ENCODE peak calls at places on chromosomes 3 and 15, in seven cellular contexts. One of them, this sample, is unnamed.

GRCh38 chr3:124084398-124084881 is 92.5 kb upstream of the ROPN1 start:
- DNase-seq in breast epithelium: no peak
- DNase-seq in astrocyte: no peak
- DNase-seq in lower lobe of right lung: no peak
- DNase-seq in A549: no peak
- DNase-seq in BE2C: no peak
- DNase-seq in CD8-positive, alpha-beta T cell: no peak
- DNase-seq in this sample: no peak

GRCh38 chr15:30956216-30956803 is 35.1 kb downstream of the MTMR10 start:
- DNase-seq in breast epithelium: no peak
- DNase-seq in astrocyte: peak; percentile 46
- DNase-seq in lower lobe of right lung: no peak
- DNase-seq in A549: peak; percentile 45
- DNase-seq in BE2C: no peak
- DNase-seq in CD8-positive, alpha-beta T cell: no peak
- DNase-seq in this sample: no peak

GRCh38 chr3:186826316-186826977 is 16.1 kb upstream of the ADIPOQ start:
- DNase-seq in breast epithelium: no peak
- DNase-seq in astrocyte: no peak
- DNase-seq in lower lobe of right lung: no peak
- DNase-seq in A549: no peak
- DNase-seq in BE2C: no peak
- DNase-seq in CD8-positive, alpha-beta T cell: no peak
- DNase-seq in this sample: no peak

GRCh38 chr3:4394048-4394447 is 73.0 kb downstream of the SUMF1 start:
- DNase-seq in breast epithelium: no peak
- DNase-seq in astrocyte: peak; percentile 53
- DNase-seq in lower lobe of right lung: no peak
- DNase-seq in A549: no peak
- DNase-seq in BE2C: no peak
- DNase-seq in CD8-positive, alpha-beta T cell: peak; percentile 32
- DNase-seq in this sample: no peak

GRCh38 chr15:67185051-67185450 is 69.4 kb downstream of the AAGAB start:
- DNase-seq in breast epithelium: no peak
- DNase-seq in astrocyte: no peak
- DNase-seq in lower lobe of right lung: no peak
- DNase-seq in A549: no peak
- DNase-seq in BE2C: no peak
- DNase-seq in CD8-positive, alpha-beta T cell: no peak
- DNase-seq in this sample: no peak

GRCh38 chr3:64530434-64531049 is 157.3 kb downstream of the ADAMTS9 start:
- DNase-seq in breast epithelium: peak; percentile 77
- DNase-seq in astrocyte: peak; percentile 29
- DNase-seq in lower lobe of right lung: no peak
- DNase-seq in A549: peak; percentile 16
- DNase-seq in BE2C: peak; percentile 64
- DNase-seq in CD8-positive, alpha-beta T cell: no peak
- DNase-seq in this sample: no peak

GRCh38 chr3:141851411-141851810 is 25.0 kb upstream of the ATP1B3 start:
- DNase-seq in breast epithelium: no peak
- DNase-seq in astrocyte: no peak
- DNase-seq in lower lobe of right lung: no peak
- DNase-seq in A549: no peak
- DNase-seq in BE2C: no peak
- DNase-seq in CD8-positive, alpha-beta T cell: no peak
- DNase-seq in this sample: no peak

GRCh38 chr3:72953325-72953956 is 43.2 kb upstream of the PPP4R2 start:
- DNase-seq in breast epithelium: no peak
- DNase-seq in astrocyte: no peak
- DNase-seq in lower lobe of right lung: no peak
- DNase-seq in A549: peak; percentile 59
- DNase-seq in BE2C: no peak
- DNase-seq in CD8-positive, alpha-beta T cell: no peak
- DNase-seq in this sample: no peak

GRCh38 chr15:42890161-42890913 is 30.2 kb downstream of the TTBK2 start:
- DNase-seq in breast epithelium: no peak
- DNase-seq in astrocyte: peak; percentile 98
- DNase-seq in lower lobe of right lung: no peak
- DNase-seq in A549: peak; percentile 16
- DNase-seq in BE2C: no peak
- DNase-seq in CD8-positive, alpha-beta T cell: no peak
- DNase-seq in this sample: no peak

GRCh38 chr15:48628832-48629231 is 16.7 kb downstream of the FBN1 start:
- DNase-seq in breast epithelium: no peak
- DNase-seq in astrocyte: peak; percentile 42
- DNase-seq in lower lobe of right lung: no peak
- DNase-seq in A549: no peak
- DNase-seq in BE2C: no peak
- DNase-seq in CD8-positive, alpha-beta T cell: no peak
- DNase-seq in this sample: no peak

GRCh38 chr3:47890832-47891620 is 88.1 kb downstream of the DHX30 start:
- DNase-seq in breast epithelium: no peak
- DNase-seq in astrocyte: no peak
- DNase-seq in lower lobe of right lung: no peak
- DNase-seq in A549: no peak
- DNase-seq in BE2C: no peak
- DNase-seq in CD8-positive, alpha-beta T cell: no peak
- DNase-seq in this sample: no peak

GRCh38 chr3:14793126-14793857 is 25.5 kb upstream of the FGD5 start:
- DNase-seq in breast epithelium: no peak
- DNase-seq in astrocyte: no peak
- DNase-seq in lower lobe of right lung: no peak
- DNase-seq in A549: no peak
- DNase-seq in BE2C: no peak
- DNase-seq in CD8-positive, alpha-beta T cell: no peak
- DNase-seq in this sample: no peak

GRCh38 chr3:13684350-13684749 is 135.4 kb downstream of the FBLN2 start:
- DNase-seq in breast epithelium: no peak
- DNase-seq in astrocyte: no peak
- DNase-seq in lower lobe of right lung: no peak
- DNase-seq in A549: no peak
- DNase-seq in BE2C: no peak
- DNase-seq in CD8-positive, alpha-beta T cell: no peak
- DNase-seq in this sample: no peak

GRCh38 chr3:185216587-185216918 is 37.3 kb downstream of the EHHADH start:
- DNase-seq in breast epithelium: no peak
- DNase-seq in astrocyte: peak; percentile 38
- DNase-seq in lower lobe of right lung: no peak
- DNase-seq in A549: no peak
- DNase-seq in BE2C: no peak
- DNase-seq in CD8-positive, alpha-beta T cell: no peak
- DNase-seq in this sample: no peak

GRCh38 chr15:71137138-71137518 is 21.9 kb downstream of the THSD4 start:
- DNase-seq in breast epithelium: no peak
- DNase-seq in astrocyte: no peak
- DNase-seq in lower lobe of right lung: no peak
- DNase-seq in A549: no peak
- DNase-seq in BE2C: no peak
- DNase-seq in CD8-positive, alpha-beta T cell: no peak
- DNase-seq in this sample: no peak

GRCh38 chr15:63729115-63729884 is 104.4 kb downstream of the HERC1 start:
- DNase-seq in breast epithelium: no peak
- DNase-seq in astrocyte: no peak
- DNase-seq in lower lobe of right lung: no peak
- DNase-seq in A549: no peak
- DNase-seq in BE2C: no peak
- DNase-seq in CD8-positive, alpha-beta T cell: no peak
- DNase-seq in this sample: no peak

GRCh38 chr15:85620321-85621044 is 174.2 kb downstream of the KLHL25 start:
- DNase-seq in breast epithelium: no peak
- DNase-seq in astrocyte: peak; percentile 84
- DNase-seq in lower lobe of right lung: no peak
- DNase-seq in A549: no peak
- DNase-seq in BE2C: no peak
- DNase-seq in CD8-positive, alpha-beta T cell: no peak
- DNase-seq in this sample: no peak

GRCh38 chr15:85618956-85619491 is 175.7 kb downstream of the KLHL25 start:
- DNase-seq in breast epithelium: peak; percentile 70
- DNase-seq in astrocyte: peak; percentile 98
- DNase-seq in lower lobe of right lung: no peak
- DNase-seq in A549: peak; percentile 63
- DNase-seq in BE2C: no peak
- DNase-seq in CD8-positive, alpha-beta T cell: peak; percentile 52
- DNase-seq in this sample: peak; percentile 73

GRCh38 chr15:85623648-85624047 is 171.1 kb downstream of the KLHL25 start:
- DNase-seq in breast epithelium: no peak
- DNase-seq in astrocyte: peak; percentile 57
- DNase-seq in lower lobe of right lung: no peak
- DNase-seq in A549: no peak
- DNase-seq in BE2C: no peak
- DNase-seq in CD8-positive, alpha-beta T cell: no peak
- DNase-seq in this sample: no peak

GRCh38 chr15:85622432-85622831 is 172.3 kb downstream of the KLHL25 start:
- DNase-seq in breast epithelium: no peak
- DNase-seq in astrocyte: peak; percentile 88
- DNase-seq in lower lobe of right lung: no peak
- DNase-seq in A549: no peak
- DNase-seq in BE2C: no peak
- DNase-seq in CD8-positive, alpha-beta T cell: no peak
- DNase-seq in this sample: no peak

DNA sequence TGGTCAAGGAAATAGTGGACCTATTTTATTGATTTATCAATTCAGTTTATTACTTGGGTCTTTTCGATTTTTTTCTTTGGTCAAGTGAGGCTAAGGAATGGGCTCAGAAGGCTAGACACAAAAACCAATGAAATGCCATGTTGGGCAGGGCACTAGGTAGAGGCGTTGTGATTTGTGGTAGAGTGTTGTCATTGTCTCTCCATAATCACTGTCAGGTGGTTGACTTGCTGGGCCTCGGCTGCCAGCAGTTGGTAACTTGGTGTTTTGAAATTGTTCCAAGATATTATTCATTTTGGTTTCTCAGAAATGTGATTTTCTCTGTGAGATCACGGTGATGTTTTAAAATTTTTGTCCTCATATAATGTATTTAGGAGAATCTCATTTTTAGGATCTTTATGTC is 173.6 kb downstream of the KLHL25 start:
- DNase-seq in breast epithelium: no peak
- DNase-seq in astrocyte: peak; percentile 45
- DNase-seq in lower lobe of right lung: no peak
- DNase-seq in A549: no peak
- DNase-seq in BE2C: no peak
- DNase-seq in CD8-positive, alpha-beta T cell: no peak
- DNase-seq in this sample: no peak
- H3K4me3 ChIP-seq in breast epithelium: peak overlapping the region; percentile 55
- H3K4me3 ChIP-seq in astrocyte: peak overlapping the region; percentile 68
- H3K4me3 ChIP-seq in lower lobe of right lung: peak overlapping the region; percentile 54
- H3K4me3 ChIP-seq in A549: no peak overlapping the region
- H3K4me3 ChIP-seq in BE2C: no peak overlapping the region
- H3K4me3 ChIP-seq in CD8-positive, alpha-beta T cell: no peak overlapping the region
- H3K4me3 ChIP-seq in this sample: peak overlapping the region; percentile 71

GRCh38 chr15:79918278-79918677 is 21.5 kb upstream of the MTHFS start:
- DNase-seq in breast epithelium: no peak
- DNase-seq in astrocyte: no peak
- DNase-seq in lower lobe of right lung: peak; percentile 45
- DNase-seq in A549: no peak
- DNase-seq in BE2C: no peak
- DNase-seq in CD8-positive, alpha-beta T cell: no peak
- DNase-seq in this sample: no peak
- H3K9me3 ChIP-seq in breast epithelium: peaks cover 56% of the 10 kb centered on the region
- H3K9me3 ChIP-seq in astrocyte: peaks cover 29% of the 10 kb centered on the region
- H3K9me3 ChIP-seq in lower lobe of right lung: peaks cover 79% of the 10 kb centered on the region
- H3K9me3 ChIP-seq in A549: peaks cover 83% of the 10 kb centered on the region
- H3K9me3 ChIP-seq in BE2C: peaks cover 15% of the 10 kb centered on the region
- H3K9me3 ChIP-seq in CD8-positive, alpha-beta T cell: peaks cover 41% of the 10 kb centered on the region
- H3K9me3 ChIP-seq in this sample: peaks cover 68% of the 10 kb centered on the region

GRCh38 chr15:65008989-65009388 is 19.3 kb upstream of the SPG21 start:
- DNase-seq in breast epithelium: no peak
- DNase-seq in astrocyte: no peak
- DNase-seq in lower lobe of right lung: no peak
- DNase-seq in A549: no peak
- DNase-seq in BE2C: no peak
- DNase-seq in CD8-positive, alpha-beta T cell: no peak
- DNase-seq in this sample: no peak
- TF ChIP-seq CTCF in breast epithelium: no peak
- TF ChIP-seq CTCF in astrocyte: no peak
- TF ChIP-seq CTCF in lower lobe of right lung: no peak
- TF ChIP-seq CTCF in A549: no peak
- TF ChIP-seq CTCF in BE2C: peak; percentile 46
- TF ChIP-seq CTCF in CD8-positive, alpha-beta T cell: no peak
- TF ChIP-seq CTCF in this sample: no peak

GRCh38 chr3:125140817-125141595 is 71.5 kb downstream of the SLC12A8 start:
- DNase-seq in breast epithelium: no peak
- DNase-seq in astrocyte: no peak
- DNase-seq in lower lobe of right lung: no peak
- DNase-seq in A549: no peak
- DNase-seq in BE2C: no peak
- DNase-seq in CD8-positive, alpha-beta T cell: no peak
- DNase-seq in this sample: no peak
- H3K4me3 ChIP-seq in breast epithelium: peak overlapping the region; percentile 33
- H3K4me3 ChIP-seq in astrocyte: peak overlapping the region; percentile 11
- H3K4me3 ChIP-seq in lower lobe of right lung: peak overlapping the region; percentile 50
- H3K4me3 ChIP-seq in A549: no peak overlapping the region
- H3K4me3 ChIP-seq in BE2C: no peak overlapping the region
- H3K4me3 ChIP-seq in CD8-positive, alpha-beta T cell: peak overlapping the region; percentile 59
- H3K4me3 ChIP-seq in this sample: peak overlapping the region; percentile 78

GRCh38 chr3:99929409-99930139 is 111.9 kb downstream of the CMSS1 start:
- DNase-seq in breast epithelium: peak; percentile 24
- DNase-seq in astrocyte: peak; percentile 89
- DNase-seq in lower lobe of right lung: no peak
- DNase-seq in A549: no peak
- DNase-seq in BE2C: no peak
- DNase-seq in CD8-positive, alpha-beta T cell: no peak
- DNase-seq in this sample: no peak
- H3K9me3 ChIP-seq in breast epithelium: no peaks in the 10 kb centered on the region
- H3K9me3 ChIP-seq in astrocyte: no peaks in the 10 kb centered on the region
- H3K9me3 ChIP-seq in lower lobe of right lung: no peaks in the 10 kb centered on the region
- H3K9me3 ChIP-seq in A549: no peaks in the 10 kb centered on the region
- H3K9me3 ChIP-seq in BE2C: no peaks in the 10 kb centered on the region
- H3K9me3 ChIP-seq in CD8-positive, alpha-beta T cell: no peaks in the 10 kb centered on the region
- H3K9me3 ChIP-seq in this sample: no peaks in the 10 kb centered on the region